ENCODE peak calls at places on chromosome 14, in seven cellular contexts. L is epithelial cell of esophagus, T is omental fat pad, D is body of pancreas, U is lower lobe of right lung, W is bronchial epithelial cell, Q is coronary artery. E is an unnamed sample.

GRCh38 chr14:25061923-25062321 is 12.0 kb upstream of the STXBP6 start:
- DNase-seq in L (no peak), T (no peak), D (no peak), U (no peak), W (no peak), Q (no peak), E (no peak)

GRCh38 chr14:89288114-89288513 is 128.9 kb downstream of the FOXN3 start:
- DNase-seq in L (no peak), T (no peak), D (peak), U (no peak), W (no peak), Q (no peak), E (no peak)

GRCh38 chr14:59429798-59430197 is 35.4 kb downstream of the GPR135 start:
- DNase-seq in L (no peak), T (no peak), D (no peak), U (no peak), W (no peak), Q (no peak), E (no peak)

GRCh38 chr14:20415723-20416622 is 2.7 kb upstream of the TEP1 start:
- DNase-seq in L (peak), T (no peak), D (no peak), U (no peak), W (peak), Q (no peak), E (no peak)

GRCh38 chr14:92546347-92547053 is 32.9 kb downstream of the RIN3 start:
- DNase-seq in L (no peak), T (no peak), D (no peak), U (no peak), W (no peak), Q (no peak), E (no peak)

GRCh38 chr14:70027785-70028428 is 148.7 kb downstream of the SMOC1 start:
- DNase-seq in L (peak), T (peak), D (peak), U (peak), W (peak), Q (no peak), E (peak)

GRCh38 chr14:73295198-73295796 is 58.0 kb downstream of the PAPLN start:
- DNase-seq in L (peak), T (no peak), D (no peak), U (no peak), W (peak), Q (no peak), E (no peak)

GRCh38 chr14:103103461-103104388 is 9.2 kb downstream of the EXOC3L4 start:
- DNase-seq in L (peak), T (no peak), D (peak), U (peak), W (peak), Q (no peak), E (no peak)

GRCh38 chr14:31692376-31692781 is 131.2 kb downstream of the NUBPL start:
- DNase-seq in L (no peak), T (no peak), D (no peak), U (no peak), W (no peak), Q (no peak), E (no peak)

GRCh38 chr14:57883061-57883460 is 17.2 kb upstream of the SLC35F4 start:
- DNase-seq in L (no peak), T (no peak), D (no peak), U (no peak), W (no peak), Q (no peak), E (no peak)

GRCh38 chr14:104635717-104636116 is 31.1 kb upstream of the TMEM179 start:
- DNase-seq in L (no peak), T (no peak), D (no peak), U (no peak), W (no peak), Q (no peak), E (no peak)

GRCh38 chr14:71855399-71856036 is 76.7 kb upstream of the RGS6 start:
- DNase-seq in L (peak), T (peak), D (peak), U (peak), W (peak), Q (no peak), E (no peak)

GRCh38 chr14:20486700-20487401 is 17.6 kb downstream of the PNP start:
- DNase-seq in L (no peak), T (no peak), D (no peak), U (no peak), W (no peak), Q (no peak), E (no peak)

GRCh38 chr14:77882098-77882497 is 82.2 kb downstream of the ADCK1 start:
- DNase-seq in L (peak), T (no peak), D (peak), U (no peak), W (no peak), Q (no peak), E (no peak)

GRCh38 chr14:83706555-83706954 is 1823.4 kb upstream of the FLRT2 start:
- DNase-seq in L (no peak), T (no peak), D (no peak), U (no peak), W (no peak), Q (no peak), E (no peak)

GRCh38 chr14:31881531-31882310 is 195.4 kb upstream of the ARHGAP5 start:
- DNase-seq in L (no peak), T (no peak), D (no peak), U (no peak), W (no peak), Q (no peak), E (no peak)

GRCh38 chr14:24162083-24162482 is 1.0 kb downstream of the IRF9 start:
- DNase-seq in L (no peak), T (no peak), D (no peak), U (peak), W (no peak), Q (peak), E (no peak)

GRCh38 chr14:35402323-35403084 is 2.0 kb downstream of the NFKBIA start:
- DNase-seq in L (peak), T (no peak), D (peak), U (no peak), W (peak), Q (no peak), E (no peak)

GRCh38 chr14:84871734-84872133 is 658.2 kb upstream of the FLRT2 start:
- DNase-seq in L (no peak), T (no peak), D (no peak), U (no peak), W (no peak), Q (no peak), E (no peak)
- TF ChIP-seq CTCF in L (no peak), T (no peak), D (no peak), U (no peak), W (no peak), Q (no peak), E (no peak)

GRCh38 chr14:56809262-56810215 is 740 bp downstream of the OTX2 start:
- DNase-seq in L (no peak), T (no peak), D (no peak), U (no peak), W (no peak), Q (no peak), E (no peak)
- TF ChIP-seq CTCF in L (no peak), T (no peak), D (no peak), U (no peak), W (no peak), Q (no peak), E (no peak)

DNA sequence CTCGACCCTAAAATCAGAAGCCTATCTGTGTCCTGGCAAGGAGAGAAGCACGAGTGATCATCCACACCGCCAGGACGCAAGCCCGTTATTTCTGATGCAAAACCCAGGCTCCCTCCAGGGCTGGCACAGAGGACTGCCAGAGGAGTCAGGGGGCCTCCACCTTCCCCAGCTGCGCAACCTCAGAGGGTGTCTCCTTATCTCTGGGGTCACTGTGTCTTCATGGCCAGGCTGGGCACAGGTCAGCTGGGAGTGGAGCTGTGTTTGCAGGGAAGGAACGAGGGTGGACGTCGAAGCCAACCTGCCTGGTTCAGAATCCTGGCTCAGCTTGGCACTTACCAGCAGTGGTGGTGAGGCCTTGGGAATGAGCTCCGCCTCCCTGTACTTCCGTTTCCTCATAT is 12.0 kb upstream of the SERPINA3 start:
- DNase-seq in L (no peak), T (no peak), D (peak), U (no peak), W (no peak), Q (no peak), E (no peak)
- TF ChIP-seq CTCF in L (no peak), T (no peak), D (no peak), U (no peak), W (no peak), Q (no peak), E (no peak)

DNA sequence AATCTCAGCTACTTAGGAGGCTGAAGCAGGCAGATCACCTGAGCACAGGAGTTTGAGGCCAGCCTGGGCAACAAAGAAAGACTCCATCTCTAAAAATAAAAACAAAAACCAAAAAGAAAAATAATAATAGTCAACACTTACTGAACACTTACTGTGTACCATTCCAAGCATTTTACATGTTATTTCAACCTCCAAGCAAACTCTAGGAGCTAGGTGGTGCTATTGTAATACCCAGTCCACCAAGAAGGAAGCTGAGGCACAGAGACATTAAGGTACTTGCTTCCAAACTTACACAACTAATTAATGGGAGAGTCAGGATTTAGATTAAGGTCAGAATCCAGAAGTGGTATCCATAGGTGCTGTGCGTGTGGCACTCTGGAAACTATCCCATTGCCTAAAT is 13.7 kb upstream of the OR6J1 start:
- DNase-seq in L (peak), T (no peak), D (no peak), U (no peak), W (peak), Q (no peak), E (no peak)
- TF ChIP-seq CTCF in L (peak), T (no peak), D (no peak), U (peak), W (peak), Q (no peak), E (peak)

DNA sequence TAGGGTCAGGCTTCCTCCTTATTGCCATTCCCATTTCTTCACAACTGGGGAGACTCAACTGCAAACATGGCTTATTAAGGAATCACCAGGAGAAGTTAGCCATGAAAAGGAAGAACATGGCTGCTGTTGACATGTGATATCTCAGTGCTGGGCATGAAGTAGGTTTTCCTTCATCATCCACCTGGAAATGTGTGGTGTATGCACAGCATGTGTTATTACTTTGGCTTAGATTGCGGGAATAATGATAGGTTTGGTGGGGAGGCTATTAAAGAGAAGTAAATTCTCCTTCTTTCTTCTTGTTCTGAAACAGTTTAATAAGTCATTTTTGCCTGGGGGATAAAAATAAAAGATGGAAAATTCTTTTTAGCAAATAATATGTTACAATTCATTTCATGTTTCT is 23.7 kb upstream of the CLEC14A start:
- DNase-seq in L (no peak), T (no peak), D (no peak), U (no peak), W (no peak), Q (no peak), E (no peak)
- TF ChIP-seq CTCF in L (no peak), T (no peak), D (no peak), U (no peak), W (no peak), Q (no peak), E (no peak)